ENCODE peak calls at places on chromosome 7, in ten cellular contexts. S is IMR-90, N is adrenal gland, X is heart left ventricle, Z is ovary, L is GM12878, G is stomach, C is endothelial cell of umbilical vein, F is suprapubic skin, Y is body of pancreas. T is an unnamed sample.

GRCh38 chr7:42475082-42475481 is 238.1 kb upstream of the GLI3 start:
- DNase-seq in F (no peak), C (no peak), X (no peak), N (no peak), L (no peak), S (no peak), Z (no peak), G (no peak), Y (no peak), T (no peak)

GRCh38 chr7:77348371-77348813 is 67.8 kb downstream of the GSAP start:
- DNase-seq in L (no peak), N (peak; percentile 59), G (peak; percentile 29), S (peak; percentile 82), Y (peak; percentile 59), C (peak; percentile 91), F (no peak), Z (no peak), X (peak; percentile 68), T (no peak)

GRCh38 chr7:93194368-93194767 is 31.9 kb downstream of the HEPACAM2 start:
- DNase-seq in X (no peak), G (no peak), Z (no peak), L (no peak), F (no peak), C (no peak), Y (no peak), N (no peak), S (peak; percentile 86), T (no peak)

GRCh38 chr7:34260282-34260681 is 354.9 kb downstream of the BMPER start:
- DNase-seq in N (no peak), C (peak; percentile 57), F (no peak), S (peak; percentile 94), X (no peak), Y (peak; percentile 3), L (no peak), Z (no peak), G (no peak), T (no peak)

GRCh38 chr7:108525327-108525984 is 479 bp downstream of the PNPLA8 start:
- DNase-seq in L (no peak), G (no peak), N (no peak), X (peak; percentile 93), Y (peak; percentile 27), S (peak; percentile 82), F (no peak), Z (no peak), C (peak; percentile 75), T (no peak)

GRCh38 chr7:80815733-80816132 is 103.1 kb downstream of the SEMA3C start:
- DNase-seq in C (no peak), X (no peak), Y (no peak), S (peak; percentile 5), N (no peak), F (no peak), G (no peak), L (no peak), Z (no peak), T (no peak)

GRCh38 chr7:2198206-2198605 is 34.5 kb downstream of the MAD1L1 start:
- DNase-seq in C (no peak), L (no peak), Y (no peak), G (peak; percentile 66), F (no peak), N (no peak), S (no peak), X (no peak), Z (no peak), T (peak; percentile 74)

GRCh38 chr7:2525931-2526630 is 6.5 kb downstream of the LFNG start:
- DNase-seq in S (no peak), L (no peak), F (no peak), Y (no peak), X (peak; percentile 26), G (no peak), Z (no peak), N (no peak), C (no peak), T (no peak)

GRCh38 chr7:155670521-155670920 is 26.1 kb downstream of the RBM33 start:
- DNase-seq in Y (no peak), S (no peak), Z (no peak), F (no peak), X (no peak), N (no peak), G (no peak), L (no peak), C (no peak), T (no peak)

GRCh38 chr7:88455696-88456095 is 149.0 kb upstream of the STEAP4 start:
- DNase-seq in N (no peak), Z (no peak), S (no peak), F (no peak), C (no peak), Y (no peak), X (no peak), L (no peak), G (no peak), T (no peak)

GRCh38 chr7:35752727-35753126 is 48.1 kb upstream of the SEPTIN7 start:
- DNase-seq in G (no peak), Z (no peak), L (no peak), S (no peak), C (no peak), X (no peak), F (no peak), Y (no peak), N (no peak), T (no peak)

GRCh38 chr7:50304158-50304910 is at the start of gene IKZF1:
- DNase-seq in X (peak; percentile 66), C (no peak), Z (no peak), N (peak; percentile 75), Y (peak; percentile 73), L (no peak), F (no peak), S (no peak), G (peak; percentile 65), T (peak; percentile 43)

GRCh38 chr7:112224186-112224585 is 17.7 kb downstream of the ZNF277 start:
- DNase-seq in Z (no peak), L (no peak), X (no peak), G (no peak), C (no peak), N (no peak), F (no peak), S (no peak), Y (no peak), T (no peak)
- TF ChIP-seq POLR2A in Z (no peak), L (no peak), X (no peak), G (no peak), C (no peak), N (no peak), F (no peak), S (no peak), Y (no peak), T (no peak)

DNA sequence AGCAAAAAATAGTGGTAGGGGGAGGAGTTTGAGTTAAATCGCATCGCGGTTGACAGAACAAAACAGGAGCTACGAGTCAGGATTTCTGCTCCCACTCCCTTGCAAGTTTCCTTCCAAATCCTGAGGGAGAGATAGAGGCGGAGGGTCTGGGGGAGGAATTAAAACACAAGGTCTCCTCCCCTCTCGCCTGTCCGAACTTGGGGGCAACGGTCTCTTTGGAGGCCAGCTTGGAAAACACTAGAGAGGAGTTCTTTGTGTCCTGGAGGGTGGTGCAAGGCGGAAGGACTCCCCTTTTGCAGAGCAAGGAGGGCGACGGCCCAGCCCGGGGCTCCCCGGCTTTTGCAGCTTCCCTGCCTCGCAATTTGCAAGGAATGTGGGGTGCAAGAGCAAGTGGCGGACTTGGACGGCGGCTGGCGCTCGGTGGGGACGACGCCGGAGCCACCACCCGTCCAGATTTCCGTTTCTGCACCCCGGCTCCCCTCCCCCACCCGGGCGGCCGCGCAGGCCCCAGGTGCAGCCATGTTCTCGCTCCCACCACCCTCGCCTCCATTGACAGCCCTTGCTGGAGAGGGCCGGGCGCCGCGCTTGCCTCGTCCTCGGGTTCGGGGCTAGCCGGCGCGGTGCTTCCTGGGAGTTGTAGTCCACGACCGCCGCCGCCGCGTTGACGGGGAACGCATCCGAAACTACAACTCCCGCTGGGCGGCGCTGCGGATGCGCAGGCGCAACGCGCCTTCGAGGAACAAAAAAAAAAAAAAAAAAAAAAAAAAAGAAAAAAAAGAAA is 417 bp upstream of the GTF2I start:
- DNase-seq in Z (peak; percentile 97), Y (peak; percentile 99), N (peak; percentile 99), L (peak; percentile 86), G (peak; percentile 99), C (peak; percentile 97), F (peak; percentile 99), S (peak; percentile 95), X (peak; percentile 99), T (peak; percentile 100)
- TF ChIP-seq CTCF in Z (no peak), Y (no peak), N (no peak), L (no peak), G (peak; percentile 30), C (no peak), F (peak; percentile 26), S (peak; percentile 40), X (peak; percentile 34), T (no peak)

GRCh38 chr7:157183832-157184231 is 45.1 kb downstream of the UBE3C start:
- DNase-seq in G (no peak), S (no peak), N (no peak), L (no peak), Z (no peak), X (no peak), Y (no peak), F (no peak), C (no peak), T (no peak)

GRCh38 chr7:157176771-157177170 is 38.0 kb downstream of the UBE3C start:
- DNase-seq in Y (no peak), Z (no peak), X (no peak), L (no peak), C (no peak), N (no peak), F (no peak), G (no peak), S (no peak), T (no peak)

GRCh38 chr7:157177333-157177993 is 38.7 kb downstream of the UBE3C start:
- DNase-seq in G (no peak), C (no peak), L (no peak), Z (no peak), F (no peak), X (no peak), S (no peak), N (no peak), Y (no peak), T (no peak)

DNA sequence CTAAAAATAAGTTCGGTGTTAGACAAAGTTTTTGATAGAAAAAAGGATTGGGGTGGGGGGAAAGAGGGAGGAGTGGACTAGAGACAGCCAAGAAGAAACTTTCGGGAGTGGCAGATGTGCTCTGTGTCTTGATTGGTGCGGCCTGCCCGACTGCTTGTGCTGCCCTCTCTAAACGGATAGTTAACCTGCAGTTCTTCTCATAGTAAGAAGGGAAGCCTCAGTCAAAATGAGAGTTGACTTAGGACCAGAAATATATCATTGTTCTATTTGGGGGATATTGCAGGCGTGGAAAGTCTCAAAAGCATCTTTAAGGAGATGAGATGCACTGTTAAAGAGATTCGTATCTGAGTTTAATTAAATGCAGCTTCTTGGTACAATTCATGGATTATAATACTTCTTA is 39.3 kb downstream of the UBE3C start:
- DNase-seq in L (peak; percentile 7), S (no peak), G (no peak), Y (no peak), F (no peak), Z (no peak), X (no peak), C (no peak), N (no peak), T (no peak)
- TF ChIP-seq POLR2A in L (no peak), S (no peak), G (no peak), Y (no peak), F (no peak), Z (no peak), X (no peak), C (no peak), N (no peak), T (no peak)

DNA sequence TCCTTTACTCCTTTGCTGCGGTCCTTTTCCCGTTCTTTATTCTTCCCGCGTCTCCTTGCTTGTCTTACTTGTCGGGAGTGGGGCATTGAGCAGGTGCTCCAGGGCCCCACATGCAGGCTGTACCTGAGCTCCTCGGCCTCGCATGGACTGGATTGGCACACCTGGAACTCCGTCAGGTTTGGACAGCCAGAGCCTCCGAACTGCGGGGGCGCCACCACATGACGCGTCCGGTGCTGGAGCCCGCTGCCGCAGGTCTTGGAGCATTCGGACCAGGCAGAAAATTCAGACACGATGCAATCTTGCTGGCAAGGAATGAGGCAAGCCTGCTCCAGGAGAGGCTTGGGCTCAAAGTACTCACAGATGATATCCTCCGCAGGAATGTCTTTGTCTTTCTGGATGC is 195.7 kb downstream of the THSD7A start:
- DNase-seq in L (no peak), S (no peak), C (no peak), Z (no peak), F (no peak), Y (no peak), G (no peak), N (no peak), X (no peak), T (peak; percentile 76)
- TF ChIP-seq CTCF in L (no peak), S (no peak), C (no peak), Z (no peak), F (no peak), Y (no peak), G (no peak), N (no peak), X (no peak), T (no peak)